ENCODE peak calls at places on chromosomes 5 and 9, in five cellular contexts. One of them, this sample, is unnamed.

GRCh38 chr5:137072376-137073174 is 426.6 kb downstream of the SPOCK1 start:
- DNase-seq in A172: peak
- DNase-seq in stimulated activated CD8-positive, alpha-beta memory T cell treated with anti-CD3 and anti-CD28 coated beads, Interleukin-15, amount 100 ng/mL, for 24 hours: no peak
- DNase-seq in iPS-NIHi11: no peak
- DNase-seq in AG09309: peak
- DNase-seq in this sample: no peak

GRCh38 chr9:79687131-79687447 is 115.3 kb downstream of the TLE4 start:
- DNase-seq in AG09309: no peak
- DNase-seq in iPS-NIHi11: no peak
- DNase-seq in stimulated activated CD8-positive, alpha-beta memory T cell treated with anti-CD3 and anti-CD28 coated beads, Interleukin-15, amount 100 ng/mL, for 24 hours: no peak
- DNase-seq in A172: no peak
- DNase-seq in this sample: no peak

GRCh38 chr9:111598730-111599091 is 736 bp downstream of the PTGR1 start:
- DNase-seq in AG09309: no peak
- DNase-seq in iPS-NIHi11: no peak
- DNase-seq in A172: no peak
- DNase-seq in stimulated activated CD8-positive, alpha-beta memory T cell treated with anti-CD3 and anti-CD28 coated beads, Interleukin-15, amount 100 ng/mL, for 24 hours: no peak
- DNase-seq in this sample: no peak

GRCh38 chr9:123761905-123762605 is 167.9 kb downstream of the DENND1A start:
- DNase-seq in stimulated activated CD8-positive, alpha-beta memory T cell treated with anti-CD3 and anti-CD28 coated beads, Interleukin-15, amount 100 ng/mL, for 24 hours: no peak
- DNase-seq in A172: no peak
- DNase-seq in AG09309: no peak
- DNase-seq in iPS-NIHi11: no peak
- DNase-seq in this sample: peak

GRCh38 chr5:124743534-124744169 is 2.8 kb downstream of the ZNF608 start:
- DNase-seq in AG09309: no peak
- DNase-seq in stimulated activated CD8-positive, alpha-beta memory T cell treated with anti-CD3 and anti-CD28 coated beads, Interleukin-15, amount 100 ng/mL, for 24 hours: no peak
- DNase-seq in A172: no peak
- DNase-seq in iPS-NIHi11: no peak
- DNase-seq in this sample: no peak

GRCh38 chr5:174317261-174317894 is 271.9 kb downstream of the NSG2 start:
- DNase-seq in A172: peak
- DNase-seq in iPS-NIHi11: peak
- DNase-seq in AG09309: no peak
- DNase-seq in stimulated activated CD8-positive, alpha-beta memory T cell treated with anti-CD3 and anti-CD28 coated beads, Interleukin-15, amount 100 ng/mL, for 24 hours: no peak
- DNase-seq in this sample: peak

GRCh38 chr5:56581426-56581825 is 233.9 kb upstream of the MAP3K1 start:
- DNase-seq in A172: no peak
- DNase-seq in AG09309: no peak
- DNase-seq in stimulated activated CD8-positive, alpha-beta memory T cell treated with anti-CD3 and anti-CD28 coated beads, Interleukin-15, amount 100 ng/mL, for 24 hours: no peak
- DNase-seq in iPS-NIHi11: no peak
- DNase-seq in this sample: no peak

GRCh38 chr9:69931340-69931739 is 110.7 kb downstream of the CFAP95 start:
- DNase-seq in stimulated activated CD8-positive, alpha-beta memory T cell treated with anti-CD3 and anti-CD28 coated beads, Interleukin-15, amount 100 ng/mL, for 24 hours: no peak
- DNase-seq in AG09309: no peak
- DNase-seq in A172: peak
- DNase-seq in iPS-NIHi11: peak
- DNase-seq in this sample: no peak